ENCODE peak calls at places on chromosomes 11 and 22, in six cellular contexts. One of them, this sample, is unnamed.
A peak's percentile ranks its signal among the peaks of the same experiment; 100 is the strongest.

GRCh38 chr11:69558519-69558941 is 77.1 kb downstream of the LINC01488 start:
- DNase-seq in pancreas: no peak
- DNase-seq in left lung: no peak
- DNase-seq in prostate gland: no peak
- DNase-seq in IMR-90: no peak
- DNase-seq in left ventricle myocardium inferior: no peak
- DNase-seq in this sample: no peak

GRCh38 chr22:44042822-44043221 is 18.7 kb downstream of the PARVB start:
- DNase-seq in pancreas: no peak
- DNase-seq in left lung: no peak
- DNase-seq in prostate gland: no peak
- DNase-seq in IMR-90: peak; percentile 51
- DNase-seq in left ventricle myocardium inferior: no peak
- DNase-seq in this sample: no peak

GRCh38 chr22:42281284-42281683 is 10.8 kb upstream of the TCF20 start:
- DNase-seq in pancreas: no peak
- DNase-seq in left lung: no peak
- DNase-seq in prostate gland: no peak
- DNase-seq in IMR-90: no peak
- DNase-seq in left ventricle myocardium inferior: peak; percentile 5
- DNase-seq in this sample: peak; percentile 24

GRCh38 chr11:62725686-62726085 is 1.6 kb downstream of the HNRNPUL2 start:
- DNase-seq in pancreas: no peak
- DNase-seq in left lung: no peak
- DNase-seq in prostate gland: no peak
- DNase-seq in IMR-90: no peak
- DNase-seq in left ventricle myocardium inferior: no peak
- DNase-seq in this sample: no peak

GRCh38 chr22:43050995-43051394 is 36.0 kb upstream of the PACSIN2 start:
- DNase-seq in pancreas: no peak
- DNase-seq in left lung: no peak
- DNase-seq in prostate gland: no peak
- DNase-seq in IMR-90: no peak
- DNase-seq in left ventricle myocardium inferior: no peak
- DNase-seq in this sample: no peak

GRCh38 chr11:10327254-10327653 is 22.4 kb downstream of the ADM start:
- DNase-seq in pancreas: no peak
- DNase-seq in left lung: no peak
- DNase-seq in prostate gland: no peak
- DNase-seq in IMR-90: peak; percentile 51
- DNase-seq in left ventricle myocardium inferior: no peak
- DNase-seq in this sample: no peak

GRCh38 chr11:81420668-81421550 is 1312.8 kb downstream of the FAM181B start:
- DNase-seq in pancreas: no peak
- DNase-seq in left lung: no peak
- DNase-seq in prostate gland: no peak
- DNase-seq in IMR-90: no peak
- DNase-seq in left ventricle myocardium inferior: no peak
- DNase-seq in this sample: no peak

GRCh38 chr22:43897751-43898261 is 6.0 kb upstream of the PNPLA5 start:
- DNase-seq in pancreas: peak; percentile 23
- DNase-seq in left lung: no peak
- DNase-seq in prostate gland: no peak
- DNase-seq in IMR-90: peak; percentile 87
- DNase-seq in left ventricle myocardium inferior: no peak
- DNase-seq in this sample: no peak

GRCh38 chr11:95231881-95232605 is 1.0 kb upstream of the SESN3 start:
- DNase-seq in pancreas: peak; percentile 61
- DNase-seq in left lung: peak; percentile 90
- DNase-seq in prostate gland: peak; percentile 46
- DNase-seq in IMR-90: no peak
- DNase-seq in left ventricle myocardium inferior: peak; percentile 66
- DNase-seq in this sample: peak; percentile 79

GRCh38 chr22:24341657-24342056 is 71.0 kb downstream of the SPECC1L start:
- DNase-seq in pancreas: no peak
- DNase-seq in left lung: no peak
- DNase-seq in prostate gland: no peak
- DNase-seq in IMR-90: no peak
- DNase-seq in left ventricle myocardium inferior: no peak
- DNase-seq in this sample: no peak

GRCh38 chr11:36746886-36747710 is 149.1 kb upstream of the RAG2 start:
- DNase-seq in pancreas: peak; percentile 91
- DNase-seq in left lung: peak; percentile 74
- DNase-seq in prostate gland: peak; percentile 91
- DNase-seq in IMR-90: peak; percentile 92
- DNase-seq in left ventricle myocardium inferior: peak; percentile 83
- DNase-seq in this sample: peak; percentile 86

GRCh38 chr22:28116261-28116673 is 197.2 kb upstream of the PITPNB start:
- DNase-seq in pancreas: peak; percentile 58
- DNase-seq in left lung: no peak
- DNase-seq in prostate gland: peak; percentile 55
- DNase-seq in IMR-90: peak; percentile 90
- DNase-seq in left ventricle myocardium inferior: peak; percentile 25
- DNase-seq in this sample: peak; percentile 68

GRCh38 chr11:113796663-113797259 is 17.2 kb downstream of the CLDN25 start:
- DNase-seq in pancreas: peak; percentile 42
- DNase-seq in left lung: no peak
- DNase-seq in prostate gland: peak; percentile 66
- DNase-seq in IMR-90: peak; percentile 34
- DNase-seq in left ventricle myocardium inferior: no peak
- DNase-seq in this sample: no peak

GRCh38 chr22:50085211-50085999 is at the start of gene MLC1:
- DNase-seq in pancreas: no peak
- DNase-seq in left lung: no peak
- DNase-seq in prostate gland: no peak
- DNase-seq in IMR-90: peak; percentile 25
- DNase-seq in left ventricle myocardium inferior: no peak
- DNase-seq in this sample: no peak

GRCh38 chr22:37213218-37213855 is 1.1 kb upstream of the SSTR3 start:
- DNase-seq in pancreas: no peak
- DNase-seq in left lung: no peak
- DNase-seq in prostate gland: no peak
- DNase-seq in IMR-90: no peak
- DNase-seq in left ventricle myocardium inferior: no peak
- DNase-seq in this sample: peak; percentile 13

GRCh38 chr11:106473089-106473722 is 395.7 kb downstream of the AASDHPPT start:
- DNase-seq in pancreas: no peak
- DNase-seq in left lung: no peak
- DNase-seq in prostate gland: no peak
- DNase-seq in IMR-90: peak; percentile 61
- DNase-seq in left ventricle myocardium inferior: no peak
- DNase-seq in this sample: no peak

GRCh38 chr22:24485170-24485569 is 10.0 kb upstream of the UPB1 start:
- DNase-seq in pancreas: no peak
- DNase-seq in left lung: no peak
- DNase-seq in prostate gland: no peak
- DNase-seq in IMR-90: no peak
- DNase-seq in left ventricle myocardium inferior: no peak
- DNase-seq in this sample: no peak

GRCh38 chr11:27358306-27358705 is 4.7 kb downstream of the CCDC34 start:
- DNase-seq in pancreas: no peak
- DNase-seq in left lung: no peak
- DNase-seq in prostate gland: no peak
- DNase-seq in IMR-90: no peak
- DNase-seq in left ventricle myocardium inferior: no peak
- DNase-seq in this sample: no peak

GRCh38 chr11:123231263-123231662 is 36.2 kb upstream of the CLMP start:
- DNase-seq in pancreas: no peak
- DNase-seq in left lung: no peak
- DNase-seq in prostate gland: no peak
- DNase-seq in IMR-90: peak; percentile 86
- DNase-seq in left ventricle myocardium inferior: no peak
- DNase-seq in this sample: no peak

GRCh38 chr11:72411623-72412532 is 22.5 kb downstream of the CLPB start:
- DNase-seq in pancreas: no peak
- DNase-seq in left lung: no peak
- DNase-seq in prostate gland: no peak
- DNase-seq in IMR-90: no peak
- DNase-seq in left ventricle myocardium inferior: no peak
- DNase-seq in this sample: no peak

GRCh38 chr11:120511804-120512726 is 517 bp downstream of the GRIK4 start:
- DNase-seq in pancreas: peak; percentile 13
- DNase-seq in left lung: peak; percentile 78
- DNase-seq in prostate gland: no peak
- DNase-seq in IMR-90: no peak
- DNase-seq in left ventricle myocardium inferior: no peak
- DNase-seq in this sample: no peak

GRCh38 chr22:43399338-43399979 is 12.4 kb upstream of the MPPED1 start:
- DNase-seq in pancreas: no peak
- DNase-seq in left lung: no peak
- DNase-seq in prostate gland: no peak
- DNase-seq in IMR-90: no peak
- DNase-seq in left ventricle myocardium inferior: no peak
- DNase-seq in this sample: no peak

GRCh38 chr11:11640152-11640551 is 18.3 kb upstream of the GALNT18 start:
- DNase-seq in pancreas: no peak
- DNase-seq in left lung: no peak
- DNase-seq in prostate gland: no peak
- DNase-seq in IMR-90: peak; percentile 7
- DNase-seq in left ventricle myocardium inferior: no peak
- DNase-seq in this sample: no peak

DNA sequence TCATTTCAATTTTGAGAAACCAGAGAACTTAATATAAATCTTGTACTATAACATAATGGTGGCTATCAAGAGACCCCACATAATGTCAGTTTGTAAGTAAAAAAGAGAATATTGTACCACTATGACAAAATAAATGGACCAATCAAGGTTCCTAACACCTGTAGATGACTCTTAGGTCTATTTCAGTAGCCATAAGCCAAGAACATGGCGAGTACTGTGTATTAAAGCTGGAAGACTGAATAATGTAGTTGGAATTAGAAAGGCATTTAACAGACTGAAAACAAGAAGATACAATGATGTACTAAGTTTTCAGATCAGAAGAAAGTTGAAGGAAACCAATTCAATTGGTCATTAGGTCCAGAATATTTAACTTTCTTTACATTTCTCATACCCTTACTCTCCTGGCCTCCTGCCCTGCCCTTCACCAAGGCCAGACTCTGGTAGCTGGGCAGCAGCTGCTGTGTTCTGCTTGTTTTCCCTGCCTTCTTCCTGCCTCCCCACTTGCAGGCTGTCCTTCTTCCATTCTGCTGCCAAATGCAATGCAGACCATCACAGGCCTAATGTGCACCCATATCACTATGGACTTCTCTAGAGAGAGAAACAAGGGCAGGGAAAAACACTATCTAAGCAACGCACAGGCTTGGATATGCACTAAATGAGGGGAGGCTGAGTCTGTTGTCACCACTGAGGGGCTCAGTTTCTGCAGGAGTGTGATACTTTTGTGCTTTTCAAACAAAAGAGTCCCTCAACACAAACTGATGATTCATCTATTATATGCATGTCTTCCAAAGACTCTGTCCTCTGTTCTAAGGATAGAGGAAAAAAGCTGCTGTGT is 60.1 kb downstream of the RAB30 start:
- DNase-seq in pancreas: no peak
- DNase-seq in left lung: no peak
- DNase-seq in prostate gland: no peak
- DNase-seq in IMR-90: no peak
- DNase-seq in left ventricle myocardium inferior: no peak
- DNase-seq in this sample: no peak
- H3K27ac ChIP-seq in pancreas: no peak overlapping the region
- H3K27ac ChIP-seq in left lung: no peak overlapping the region
- H3K27ac ChIP-seq in prostate gland: no peak overlapping the region
- H3K27ac ChIP-seq in IMR-90: no peak overlapping the region
- H3K27ac ChIP-seq in left ventricle myocardium inferior: peak overlapping the region; percentile 61
- H3K27ac ChIP-seq in this sample: peak overlapping the region; percentile 34

DNA sequence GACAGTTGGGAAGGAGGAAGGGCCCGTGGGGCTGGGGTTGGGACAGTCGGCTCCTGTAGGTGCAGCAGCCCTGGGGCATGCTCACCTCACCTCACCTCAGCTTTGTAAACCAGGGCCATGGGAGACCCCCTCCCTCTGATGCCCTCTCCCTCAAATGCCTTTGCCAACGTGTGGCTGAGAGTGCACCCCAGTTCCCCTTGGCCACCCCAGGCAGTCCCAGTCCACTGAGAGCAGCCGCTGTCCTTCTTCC is 4.2 kb upstream of the NEAT1 start:
- DNase-seq in pancreas: no peak
- DNase-seq in left lung: no peak
- DNase-seq in prostate gland: no peak
- DNase-seq in IMR-90: no peak
- DNase-seq in left ventricle myocardium inferior: peak; percentile 79
- DNase-seq in this sample: no peak
- H3K4me1 ChIP-seq in pancreas: peaks cover 44% of the 10 kb centered on the region
- H3K4me1 ChIP-seq in left lung: peaks cover 49% of the 10 kb centered on the region
- H3K4me1 ChIP-seq in prostate gland: peaks cover 27% of the 10 kb centered on the region
- H3K4me1 ChIP-seq in IMR-90: peaks cover 38% of the 10 kb centered on the region
- H3K4me1 ChIP-seq in left ventricle myocardium inferior: peaks cover 76% of the 10 kb centered on the region
- H3K4me1 ChIP-seq in this sample: peaks cover 59% of the 10 kb centered on the region

DNA sequence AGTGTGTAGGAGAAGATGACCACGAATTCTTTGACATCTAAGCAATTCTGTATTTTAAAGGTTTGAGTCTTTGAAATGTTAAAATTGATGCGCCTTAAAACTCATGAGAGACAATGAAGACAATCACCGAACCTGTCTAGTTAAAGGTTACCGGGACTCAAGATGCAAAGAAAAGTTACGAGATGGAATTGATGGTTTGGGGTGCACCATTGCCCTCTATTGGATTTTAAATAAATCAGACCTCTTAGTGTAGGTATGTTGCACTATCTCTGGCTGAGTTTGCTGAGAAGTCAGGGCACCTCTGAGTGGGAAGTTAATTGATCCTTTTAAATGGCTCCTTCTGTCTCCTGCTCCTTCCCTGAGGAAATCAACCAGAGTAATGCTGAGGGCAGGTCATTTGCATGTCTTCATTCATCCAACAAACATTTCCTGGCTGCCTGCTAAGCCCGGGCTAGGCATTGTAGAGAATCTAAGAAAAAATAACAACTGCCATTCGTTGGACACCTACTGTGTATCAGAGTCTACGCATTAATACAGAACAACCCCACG is 19.4 kb upstream of the TMA7B start:
- DNase-seq in pancreas: no peak
- DNase-seq in left lung: no peak
- DNase-seq in prostate gland: no peak
- DNase-seq in IMR-90: no peak
- DNase-seq in left ventricle myocardium inferior: no peak
- DNase-seq in this sample: no peak
- TF ChIP-seq CTCF in pancreas: no peak
- TF ChIP-seq CTCF in left lung: no peak
- TF ChIP-seq CTCF in prostate gland: no peak
- TF ChIP-seq CTCF in IMR-90: no peak
- TF ChIP-seq CTCF in left ventricle myocardium inferior: no peak
- TF ChIP-seq CTCF in this sample: no peak

GRCh38 chr11:46666982-46667590 is 33.3 kb downstream of the ARHGAP1 start:
- DNase-seq in pancreas: no peak
- DNase-seq in left lung: no peak
- DNase-seq in prostate gland: no peak
- DNase-seq in IMR-90: no peak
- DNase-seq in left ventricle myocardium inferior: no peak
- DNase-seq in this sample: peak; percentile 66

GRCh38 chr11:46668480-46669085 is 31.8 kb downstream of the ARHGAP1 start:
- DNase-seq in pancreas: no peak
- DNase-seq in left lung: no peak
- DNase-seq in prostate gland: no peak
- DNase-seq in IMR-90: no peak
- DNase-seq in left ventricle myocardium inferior: no peak
- DNase-seq in this sample: no peak

GRCh38 chr11:46671958-46672315 is 28.5 kb downstream of the ARHGAP1 start:
- DNase-seq in pancreas: no peak
- DNase-seq in left lung: no peak
- DNase-seq in prostate gland: no peak
- DNase-seq in IMR-90: no peak
- DNase-seq in left ventricle myocardium inferior: no peak
- DNase-seq in this sample: no peak

GRCh38 chr11:46672381-46672839 is 28.0 kb downstream of the ARHGAP1 start:
- DNase-seq in pancreas: no peak
- DNase-seq in left lung: no peak
- DNase-seq in prostate gland: no peak
- DNase-seq in IMR-90: no peak
- DNase-seq in left ventricle myocardium inferior: peak; percentile 12
- DNase-seq in this sample: no peak

GRCh38 chr11:46669606-46670243 is 30.7 kb downstream of the ARHGAP1 start:
- DNase-seq in pancreas: no peak
- DNase-seq in left lung: no peak
- DNase-seq in prostate gland: no peak
- DNase-seq in IMR-90: no peak
- DNase-seq in left ventricle myocardium inferior: no peak
- DNase-seq in this sample: no peak
- H3K27ac ChIP-seq in pancreas: no peak overlapping the region
- H3K27ac ChIP-seq in left lung: no peak overlapping the region
- H3K27ac ChIP-seq in prostate gland: no peak overlapping the region
- H3K27ac ChIP-seq in IMR-90: no peak overlapping the region
- H3K27ac ChIP-seq in left ventricle myocardium inferior: peak overlapping the region; percentile 88
- H3K27ac ChIP-seq in this sample: no peak overlapping the region

This sample was measured in psoas muscle.